ENCODE peak calls at places on chromosomes 16 and 17, in four cellular contexts. M, F, T and V are unnamed samples. For H3K36me3, the result is how much of the 10 kb centered on the place peaks cover.

GRCh38 chr17:49843774-49844350 is 4.0 kb downstream of the TAC4 start:
- DNase-seq in M (no peak), F (no peak), T (peak), V (no peak)

GRCh38 chr17:41563607-41564006 is 8.3 kb downstream of the KRT9 start:
- DNase-seq in M (no peak), F (no peak), T (no peak), V (no peak)

GRCh38 chr17:30005709-30006320 is 64.4 kb downstream of the EFCAB5 start:
- DNase-seq in M (no peak), F (no peak), T (no peak), V (no peak)

GRCh38 chr16:11016993-11017392 is 72.6 kb downstream of the CLEC16A start:
- DNase-seq in M (peak), F (peak), T (peak), V (peak)

GRCh38 chr16:83272201-83272600 is 535.6 kb upstream of the HSBP1 start:
- DNase-seq in M (no peak), F (no peak), T (no peak), V (no peak)

GRCh38 chr17:50064253-50064991 is 8.5 kb downstream of the ITGA3 start:
- DNase-seq in M (peak), F (peak), T (peak), V (peak)

GRCh38 chr16:89291776-89292175 is 74.3 kb downstream of the ZNF778 start:
- DNase-seq in M (no peak), F (no peak), T (no peak), V (no peak)

GRCh38 chr17:30565073-30565935 is 88.1 kb downstream of the GOSR1 start:
- DNase-seq in M (no peak), F (no peak), T (no peak), V (no peak)

GRCh38 chr17:901964-902363 is 77.6 kb downstream of the NXN start:
- DNase-seq in M (no peak), F (no peak), T (no peak), V (no peak)

GRCh38 chr16:2855536-2855935 is 2.4 kb downstream of the PRSS22 start:
- DNase-seq in M (no peak), F (no peak), T (no peak), V (no peak)

GRCh38 chr17:81932333-81932983 is 4.6 kb downstream of the PYCR1 start:
- DNase-seq in M (no peak), F (no peak), T (no peak), V (no peak)

GRCh38 chr16:81767987-81768592 is 11.0 kb upstream of the PLCG2 start:
- DNase-seq in M (peak), F (no peak), T (no peak), V (no peak)

GRCh38 chr17:77083547-77083946 is 57.2 kb upstream of the SEC14L1 start:
- DNase-seq in M (no peak), F (no peak), T (no peak), V (no peak)

GRCh38 chr17:56510554-56511342 is 82.8 kb upstream of the NOG start:
- DNase-seq in M (no peak), F (no peak), T (no peak), V (no peak)

GRCh38 chr17:48550313-48551205 is 5.7 kb upstream of the HOXB2 start:
- DNase-seq in M (no peak), F (no peak), T (no peak), V (no peak)

GRCh38 chr17:77222356-77222755 is 81.6 kb downstream of the SEC14L1 start:
- DNase-seq in M (no peak), F (no peak), T (no peak), V (no peak)

GRCh38 chr17:81713004-81713555 is 996 bp downstream of the SLC25A10 start:
- DNase-seq in M (peak), F (no peak), T (no peak), V (peak)

GRCh38 chr17:70332811-70333210 is 163.5 kb downstream of the KCNJ2 start:
- DNase-seq in M (no peak), F (no peak), T (no peak), V (no peak)

GRCh38 chr16:88208112-88208511 is 174.6 kb upstream of the ZNF469 start:
- DNase-seq in M (no peak), F (no peak), T (no peak), V (no peak)

GRCh38 chr17:74089869-74090464 is 113.5 kb upstream of the RPL38 start:
- DNase-seq in M (peak), F (no peak), T (peak), V (peak)

GRCh38 chr16:31487720-31488629 is 5.1 kb downstream of the SLC5A2 start:
- DNase-seq in M (peak), F (no peak), T (peak), V (no peak)

GRCh38 chr17:73740370-73740769 is 96.1 kb upstream of the SDK2 start:
- DNase-seq in M (no peak), F (no peak), T (no peak), V (no peak)

GRCh38 chr17:45092932-45093430 is 31.9 kb downstream of the NMT1 start:
- DNase-seq in M (peak), F (peak), T (peak), V (peak)

GRCh38 chr16:4309833-4310266 is 6.0 kb upstream of the GLIS2 start:
- DNase-seq in M (peak), F (no peak), T (peak), V (peak)

GRCh38 chr16:81838794-81839193 is 59.7 kb downstream of the PLCG2 start:
- DNase-seq in M (no peak), F (no peak), T (no peak), V (no peak)

GRCh38 chr16:50697881-50698767 is 4.7 kb downstream of the NOD2 start:
- DNase-seq in M (peak), F (peak), T (no peak), V (peak)

GRCh38 chr17:6711081-6711674 is 2.0 kb downstream of the SLC13A5 start:
- DNase-seq in M (no peak), F (no peak), T (peak), V (no peak)

GRCh38 chr17:67656494-67657203 is 61.1 kb upstream of the NOL11 start:
- DNase-seq in M (no peak), F (no peak), T (no peak), V (no peak)

GRCh38 chr16:10835281-10835931 is 16.8 kb upstream of the TVP23A start:
- DNase-seq in M (no peak), F (no peak), T (peak), V (no peak)

GRCh38 chr17:41586863-41587495 is at the start of gene KRT14:
- DNase-seq in M (no peak), F (no peak), T (peak), V (no peak)

GRCh38 chr16:77805403-77805802 is 17.0 kb downstream of the VAT1L start:
- DNase-seq in M (peak), F (no peak), T (no peak), V (no peak)

GRCh38 chr16:29816694-29817441 is 916 bp downstream of the PAGR1 start:
- DNase-seq in M (peak), F (peak), T (peak), V (peak)

GRCh38 chr17:72571813-72572396 is 451.1 kb downstream of the SOX9 start:
- DNase-seq in M (no peak), F (no peak), T (no peak), V (no peak)

GRCh38 chr17:309361-309888 is 43.2 kb downstream of the RPH3AL start:
- DNase-seq in M (no peak), F (no peak), T (peak), V (peak)

GRCh38 chr17:13016881-13017622 is 775 bp downstream of the ELAC2 start:
- DNase-seq in M (no peak), F (no peak), T (no peak), V (no peak)

GRCh38 chr17:51166987-51167931 is 1.0 kb downstream of the NME2 start:
- DNase-seq in M (peak), F (no peak), T (peak), V (peak)

GRCh38 chr16:56493131-56493530 is 26.7 kb downstream of the BBS2 start:
- DNase-seq in M (no peak), F (no peak), T (no peak), V (no peak)

GRCh38 chr17:37131064-37131463 is 182.3 kb downstream of the AATF start:
- DNase-seq in M (no peak), F (no peak), T (no peak), V (no peak)
- H3K36me3 ChIP-seq in M (under half), F (under half), T (under half), V (under half)

DNA sequence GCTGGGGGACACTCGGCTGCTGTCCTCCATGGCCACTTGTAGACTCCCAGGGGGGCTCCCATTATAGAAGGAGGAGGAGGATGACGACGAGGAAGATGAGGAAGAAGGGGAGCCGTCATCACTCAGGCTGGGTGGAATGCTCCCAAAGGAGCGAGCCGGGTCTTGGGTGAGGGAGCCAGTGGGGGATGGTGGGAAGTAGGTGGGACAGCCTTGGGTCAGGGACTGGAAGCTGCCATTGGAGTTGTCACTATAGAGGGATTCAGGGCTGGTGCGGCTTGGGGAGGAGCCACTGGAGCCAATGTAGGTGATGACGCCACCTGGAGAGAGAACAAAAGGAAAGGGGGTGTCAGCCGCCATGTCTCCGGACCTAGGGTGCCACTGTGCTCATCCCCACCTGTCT is 3.3 kb downstream of the NR1D1 start:
- DNase-seq in M (no peak), F (no peak), T (no peak), V (no peak)
- H3K36me3 ChIP-seq in M (under half), F (under half), T (half or more), V (half or more)

DNA sequence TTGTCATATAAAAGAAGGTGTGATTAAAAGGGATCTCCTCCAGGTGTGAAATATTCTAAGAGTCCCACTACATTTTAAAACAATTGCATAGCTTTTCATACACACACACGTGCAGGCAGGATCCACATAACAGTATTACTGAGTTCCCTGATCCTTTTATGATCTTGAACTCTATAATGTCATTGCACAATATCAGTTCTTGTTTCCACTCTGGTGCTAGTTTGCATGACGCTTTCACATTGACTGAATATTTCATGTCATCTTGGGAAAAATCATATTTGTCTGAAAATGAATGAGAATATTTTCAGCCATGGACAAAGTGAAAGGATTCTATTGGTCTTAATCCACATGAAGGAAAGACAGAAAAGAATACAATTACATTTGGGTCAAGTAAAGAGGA is 703.8 kb downstream of the CDH8 start:
- DNase-seq in M (no peak), F (no peak), T (no peak), V (no peak)
- H3K36me3 ChIP-seq in M (under half), F (under half), T (under half), V (under half)

GRCh38 chr17:75814021-75814395 is 29.4 kb downstream of the UNK start:
- DNase-seq in M (no peak), F (no peak), T (no peak), V (no peak)
- H3K36me3 ChIP-seq in M (under half), F (under half), T (half or more), V (half or more)